ENCODE peak calls at places on chromosomes 2 and 18, in eight cellular contexts. M is kidney, T is NCI-H1694 treated with DMSO at 0.1 percent for 48 hours, C is prostate gland, V is fibroblast of mammary gland, Z is NT2/D1, E is MCF 10A, Y is nephron progenitor cell. G is an unnamed sample.

GRCh38 chr2:241363316-241363879 is 7.3 kb downstream of the FARP2 start:
- DNase-seq in M (no peak), Y (no peak), Z (no peak), E (no peak), T (no peak), V (no peak), C (no peak), G (peak)

GRCh38 chr2:36530983-36531354 is 67.0 kb downstream of the FEZ2 start:
- DNase-seq in Y (no peak), E (no peak), T (no peak), C (no peak), Z (no peak), M (no peak), V (peak), G (peak)

GRCh38 chr2:50781646-50782045 is 250.3 kb downstream of the NRXN1 start:
- DNase-seq in V (no peak), Y (no peak), Z (no peak), E (no peak), T (no peak), C (no peak), M (no peak), G (no peak)

GRCh38 chr18:8536922-8537321 is 72.3 kb upstream of the RAB12 start:
- DNase-seq in Z (no peak), V (no peak), Y (no peak), T (peak), C (no peak), E (no peak), M (no peak), G (no peak)

GRCh38 chr2:166179201-166179600 is 51.4 kb upstream of the SCN1A start:
- DNase-seq in E (no peak), M (no peak), Y (no peak), V (peak), C (no peak), Z (no peak), T (peak), G (peak)

GRCh38 chr2:64854773-64855237 is 134.4 kb upstream of the SLC1A4 start:
- DNase-seq in Y (no peak), E (no peak), V (peak), M (no peak), C (no peak), Z (no peak), T (no peak), G (peak)

GRCh38 chr2:134333646-134334189 is 79.8 kb downstream of the MGAT5 start:
- DNase-seq in Z (no peak), Y (no peak), V (peak), M (no peak), T (no peak), C (no peak), E (no peak), G (peak)

GRCh38 chr18:48018806-48019295 is 88.4 kb upstream of the SMAD2 start:
- DNase-seq in E (peak), C (no peak), V (no peak), T (no peak), Z (no peak), M (no peak), Y (no peak), G (no peak)

GRCh38 chr2:179987916-179988315 is 19.2 kb downstream of the CWC22 start:
- DNase-seq in E (no peak), Z (no peak), T (no peak), V (no peak), C (no peak), Y (no peak), M (no peak), G (no peak)

GRCh38 chr2:197615033-197615652 is 60.2 kb downstream of the RFTN2 start:
- DNase-seq in V (no peak), E (peak), M (no peak), Y (no peak), C (peak), T (no peak), Z (no peak), G (no peak)

GRCh38 chr2:33104052-33104623 is 157.4 kb downstream of the LTBP1 start:
- DNase-seq in E (peak), Y (no peak), T (no peak), Z (no peak), C (no peak), V (peak), M (no peak), G (peak)

GRCh38 chr18:23422751-23423418 is 30.2 kb upstream of the RIOK3 start:
- DNase-seq in V (peak), E (peak), T (peak), Y (no peak), C (no peak), M (peak), Z (no peak), G (peak)

GRCh38 chr18:76619342-76620315 is 124.6 kb upstream of the ZNF516 start:
- DNase-seq in E (peak), Y (peak), M (peak), C (peak), T (no peak), V (peak), Z (no peak), G (peak)

GRCh38 chr2:45643543-45644542 is 7.6 kb upstream of the PRKCE start:
- DNase-seq in T (peak), V (peak), M (peak), C (peak), E (peak), Y (peak), Z (peak), G (peak)

GRCh38 chr2:59664946-59665345 is 888.5 kb downstream of the BCL11A start:
- DNase-seq in V (no peak), C (no peak), E (no peak), T (no peak), Z (no peak), M (peak), Y (no peak), G (no peak)

GRCh38 chr2:32946314-32947075 is at the start of gene LTBP1:
- DNase-seq in V (peak), T (peak), M (peak), C (peak), Y (peak), E (peak), Z (peak), G (peak)

GRCh38 chr2:99883356-99883867 is 259.0 kb downstream of the AFF3 start:
- DNase-seq in Y (no peak), C (no peak), Z (no peak), T (no peak), M (no peak), E (no peak), V (no peak), G (no peak)

GRCh38 chr2:108348816-108349570 is 28.8 kb upstream of the SULT1C4 start:
- DNase-seq in T (no peak), Y (no peak), M (no peak), Z (no peak), E (no peak), V (no peak), C (no peak), G (no peak)

GRCh38 chr18:33699372-33699771 is 121.4 kb downstream of the ASXL3 start:
- DNase-seq in E (no peak), M (no peak), Z (no peak), V (no peak), Y (no peak), C (no peak), T (no peak), G (no peak)

GRCh38 chr2:119126650-119127049 is 31.9 kb downstream of the C1QL2 start:
- DNase-seq in E (peak), Y (peak), T (no peak), Z (peak), C (no peak), V (peak), M (no peak), G (peak)

GRCh38 chr18:56086176-56086575 is 498.2 kb upstream of the TCF4 start:
- DNase-seq in C (no peak), V (peak), Z (no peak), T (no peak), M (no peak), Y (no peak), E (no peak), G (peak)

GRCh38 chr2:237727363-237727762 is 71.2 kb upstream of the RBM44 start:
- DNase-seq in T (no peak), V (peak), Y (no peak), C (no peak), E (peak), Z (no peak), M (peak), G (peak)

GRCh38 chr2:20190862-20191713 is 33.8 kb downstream of the SDC1 start:
- DNase-seq in C (no peak), E (peak), Z (peak), V (peak), T (peak), Y (peak), M (no peak), G (no peak)

GRCh38 chr2:234917245-234917975 is 34.4 kb upstream of the SH3BP4 start:
- DNase-seq in M (no peak), V (peak), Y (no peak), Z (no peak), T (no peak), C (no peak), E (no peak), G (peak)

GRCh38 chr2:195575021-195575420 is 82.0 kb upstream of the SLC39A10 start:
- DNase-seq in Z (no peak), M (no peak), T (no peak), E (peak), C (no peak), Y (no peak), V (peak), G (peak)

GRCh38 chr18:21599585-21600525 is 649 bp downstream of the ESCO1 start:
- DNase-seq in C (peak), T (no peak), V (no peak), Y (peak), M (peak), Z (peak), E (peak), G (peak)

GRCh38 chr2:120954939-120955338 is 219.3 kb downstream of the GLI2 start:
- DNase-seq in Z (no peak), C (no peak), T (no peak), Y (no peak), E (no peak), V (no peak), M (no peak), G (no peak)